ENCODE peak calls at places on chromosome 11, in six cellular contexts. O is iris pigment epithelial cell, H is HEK293T, W is AG08395, C is NCI-H1092, R is stomach. Z is an unnamed sample.
A peak's percentile ranks its signal among the peaks of the same experiment; 100 is the strongest.

GRCh38 chr11:95415837-95416288 is 184.9 kb upstream of the SESN3 start:
- DNase-seq in R (no peak), H (no peak), O (no peak), W (no peak), C (no peak), Z (no peak)

GRCh38 chr11:120326228-120326627 is 1.1 kb downstream of the TLCD5 start:
- DNase-seq in H (no peak), R (no peak), C (no peak), O (peak; percentile 95), W (no peak), Z (no peak)

GRCh38 chr11:103673773-103674172 is 362.7 kb upstream of the DDI1 start:
- DNase-seq in O (peak; percentile 68), W (peak; percentile 46), H (no peak), R (no peak), C (no peak), Z (no peak)

GRCh38 chr11:86761978-86762377 is 38.4 kb upstream of the PRSS23 start:
- DNase-seq in H (no peak), R (no peak), W (peak; percentile 77), O (peak; percentile 60), C (no peak), Z (no peak)

GRCh38 chr11:36774603-36775002 is 176.6 kb upstream of the RAG2 start:
- DNase-seq in R (no peak), C (no peak), O (peak; percentile 10), W (peak; percentile 72), H (no peak), Z (no peak)

GRCh38 chr11:27040302-27041115 is at the start of gene BBOX1:
- DNase-seq in W (no peak), O (no peak), C (no peak), H (no peak), R (no peak), Z (no peak)

GRCh38 chr11:68402355-68403031 is 58.1 kb upstream of the PPP6R3 start:
- DNase-seq in W (no peak), C (no peak), R (no peak), O (no peak), H (no peak), Z (peak; percentile 77)

GRCh38 chr11:111347723-111348115 is 31.4 kb downstream of the POU2AF1 start:
- DNase-seq in R (no peak), O (peak; percentile 15), C (no peak), W (peak; percentile 43), H (no peak), Z (no peak)

GRCh38 chr11:74611369-74611861 is 19.0 kb downstream of the POLD3 start:
- DNase-seq in C (no peak), O (peak; percentile 78), W (peak; percentile 45), H (peak; percentile 11), R (no peak), Z (no peak)

GRCh38 chr11:87020764-87021365 is 16.9 kb upstream of the TMEM135 start:
- DNase-seq in O (no peak), R (no peak), H (no peak), C (no peak), W (no peak), Z (no peak)

GRCh38 chr11:60301178-60301577 is 20.7 kb downstream of the MS4A4A start:
- DNase-seq in H (no peak), C (no peak), R (no peak), O (no peak), W (no peak), Z (no peak)

GRCh38 chr11:69339916-69340565 is 46.1 kb downstream of the MYEOV start:
- DNase-seq in R (peak; percentile 11), W (no peak), O (no peak), H (no peak), C (no peak), Z (no peak)

GRCh38 chr11:93857413-93858185 is 7.2 kb upstream of the VSTM5 start:
- DNase-seq in C (peak; percentile 56), W (no peak), R (no peak), H (no peak), O (peak; percentile 9), Z (no peak)